ENCODE peak calls at places on chromosome 14, in four cellular contexts. One of them, this sample, is unnamed.

GRCh38 chr14:105453847-105454246 is 20.8 kb upstream of the CRIP2 start:
- DNase-seq in GM12878: no peak
- DNase-seq in HepG2: no peak
- DNase-seq in K562: no peak
- DNase-seq in this sample: no peak

GRCh38 chr14:52268191-52269061 is 928 bp downstream of the PTGDR start:
- DNase-seq in HepG2: no peak
- DNase-seq in GM12878: no peak
- DNase-seq in K562: no peak
- DNase-seq in this sample: peak

GRCh38 chr14:79841433-79841832 is 369.9 kb downstream of the DIO2 start:
- DNase-seq in GM12878: no peak
- DNase-seq in K562: no peak
- DNase-seq in HepG2: no peak
- DNase-seq in this sample: no peak

GRCh38 chr14:78162202-78162601 is 8.0 kb upstream of the NRXN3 start:
- DNase-seq in GM12878: no peak
- DNase-seq in K562: no peak
- DNase-seq in HepG2: no peak
- DNase-seq in this sample: no peak

GRCh38 chr14:103444837-103445524 is 59.8 kb downstream of the MARK3 start:
- DNase-seq in K562: peak
- DNase-seq in HepG2: no peak
- DNase-seq in GM12878: no peak
- DNase-seq in this sample: no peak

GRCh38 chr14:75610839-75611238 is 32.4 kb downstream of the FLVCR2 start:
- DNase-seq in GM12878: no peak
- DNase-seq in HepG2: no peak
- DNase-seq in K562: no peak
- DNase-seq in this sample: no peak

GRCh38 chr14:104726600-104727451 is 2.8 kb downstream of the ADSS1 start:
- DNase-seq in K562: no peak
- DNase-seq in HepG2: peak
- DNase-seq in GM12878: no peak
- DNase-seq in this sample: no peak

GRCh38 chr14:103391048-103391447 is 5.8 kb downstream of the MARK3 start:
- DNase-seq in HepG2: peak
- DNase-seq in K562: no peak
- DNase-seq in GM12878: no peak
- DNase-seq in this sample: no peak

GRCh38 chr14:76717508-76717907 is 43.8 kb upstream of the VASH1 start:
- DNase-seq in GM12878: no peak
- DNase-seq in K562: no peak
- DNase-seq in HepG2: no peak
- DNase-seq in this sample: no peak

GRCh38 chr14:102795060-102795925 is 18.0 kb downstream of the TRAF3 start:
- DNase-seq in K562: no peak
- DNase-seq in HepG2: peak
- DNase-seq in GM12878: no peak
- DNase-seq in this sample: no peak

DNA sequence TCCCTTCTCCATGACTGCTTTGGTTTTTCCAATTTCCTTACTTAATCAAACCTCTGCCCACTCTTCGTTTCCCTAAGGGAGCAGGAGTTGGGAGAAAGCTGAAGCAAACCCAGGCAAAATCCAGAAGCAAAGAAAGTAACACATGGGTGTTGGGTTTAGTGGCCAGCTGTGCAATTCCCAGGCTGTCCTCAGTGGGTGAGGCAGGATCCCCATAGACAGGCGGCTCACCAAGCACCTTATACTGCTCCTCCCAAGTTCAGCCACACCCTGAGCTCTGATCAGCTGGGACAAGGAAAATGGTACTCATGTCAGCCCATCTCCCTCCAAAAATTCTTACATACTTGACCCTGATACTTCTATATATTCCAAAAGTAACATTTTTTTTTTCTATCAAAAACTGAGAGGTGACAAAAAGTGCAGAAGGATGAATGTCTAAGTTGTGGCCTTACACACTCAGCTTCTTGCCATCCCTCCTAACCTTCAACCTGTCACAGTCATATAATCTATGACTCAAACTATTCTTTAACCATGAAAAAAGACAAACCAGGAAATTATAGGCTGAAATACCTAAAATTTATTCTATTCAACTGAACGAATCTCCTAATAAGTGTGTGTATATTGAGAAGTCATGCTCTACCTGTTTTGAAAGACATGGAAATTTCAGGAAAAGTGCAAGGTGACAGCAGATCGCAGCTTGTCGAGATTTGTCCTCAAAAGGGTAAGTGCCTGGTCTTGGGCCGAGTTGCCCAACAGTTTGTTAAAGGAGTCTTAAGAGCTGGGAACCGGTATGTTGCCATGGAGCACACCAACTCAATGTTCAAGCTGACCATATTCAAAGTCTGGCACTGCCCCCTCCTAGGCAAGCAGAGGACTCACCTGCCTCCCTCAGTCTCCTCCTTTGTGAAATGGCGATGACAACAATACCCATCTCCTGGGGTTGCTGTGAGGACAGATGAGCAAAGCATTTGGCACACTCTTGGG is 17.6 kb upstream of the ZFP36L1 start:
- DNase-seq in K562: no peak
- DNase-seq in GM12878: no peak
- DNase-seq in HepG2: no peak
- DNase-seq in this sample: no peak
- TF ChIP-seq CREM in K562: no peak
- TF ChIP-seq CREM in GM12878: no peak
- TF ChIP-seq CREM in HepG2: no peak
- TF ChIP-seq CREM in this sample: no peak

DNA sequence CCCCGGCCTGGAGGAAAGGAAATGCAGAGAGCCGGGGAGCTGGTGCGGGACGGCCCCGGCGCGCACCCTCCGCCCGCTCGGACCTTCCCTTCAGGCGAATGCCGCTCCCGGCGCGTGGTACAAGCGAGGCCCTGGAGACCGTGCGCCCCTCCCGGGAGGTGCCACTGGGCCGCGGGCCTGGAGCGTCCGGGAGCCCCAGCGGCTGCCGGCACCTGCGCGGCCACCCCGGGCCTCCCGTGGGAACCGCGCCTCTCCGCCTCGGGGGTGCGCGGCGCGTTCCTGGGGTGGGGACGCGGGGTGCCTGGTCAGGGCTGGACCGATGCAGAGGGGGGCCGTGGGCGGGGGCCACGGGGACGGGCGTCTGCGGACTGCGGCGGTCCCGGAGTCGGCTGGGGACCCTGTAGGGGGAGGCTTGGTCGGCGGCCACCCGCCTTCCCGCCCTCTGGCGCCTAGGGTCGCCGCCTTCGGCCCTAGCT is 518 bp downstream of the PAPLN start:
- DNase-seq in K562: no peak
- DNase-seq in GM12878: no peak
- DNase-seq in HepG2: no peak
- DNase-seq in this sample: peak
- TF ChIP-seq CREM in K562: no peak
- TF ChIP-seq CREM in GM12878: no peak
- TF ChIP-seq CREM in HepG2: no peak
- TF ChIP-seq CREM in this sample: no peak

DNA sequence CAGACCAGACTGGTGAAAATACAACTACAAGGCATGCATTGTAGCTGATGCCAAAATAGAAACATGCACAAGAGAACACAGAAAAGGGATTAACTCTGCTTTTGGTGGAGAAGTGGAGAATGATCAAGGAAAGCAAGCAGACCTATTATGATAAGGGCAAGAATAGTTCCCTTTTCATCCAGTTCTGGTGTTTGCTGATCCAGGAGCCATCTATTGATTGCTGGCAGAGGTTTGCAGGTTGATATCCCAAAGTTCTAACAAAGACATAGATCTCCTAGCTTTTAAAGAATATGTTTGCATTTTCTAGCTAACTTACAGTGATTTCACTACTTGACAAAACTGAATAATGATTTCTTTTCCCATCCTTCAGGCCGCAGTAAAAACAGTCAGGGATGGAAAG is 166.2 kb upstream of the CDKN3 start:
- DNase-seq in HepG2: no peak
- DNase-seq in GM12878: no peak
- DNase-seq in K562: no peak
- DNase-seq in this sample: no peak
- TF ChIP-seq CREM in HepG2: no peak
- TF ChIP-seq CREM in GM12878: no peak
- TF ChIP-seq CREM in K562: no peak
- TF ChIP-seq CREM in this sample: no peak

GRCh38 chr14:89747146-89747545 is 207.4 kb downstream of the EFCAB11 start:
- DNase-seq in K562: no peak
- DNase-seq in GM12878: no peak
- DNase-seq in HepG2: no peak
- DNase-seq in this sample: no peak
- TF ChIP-seq CREM in K562: no peak
- TF ChIP-seq CREM in GM12878: no peak
- TF ChIP-seq CREM in HepG2: no peak
- TF ChIP-seq CREM in this sample: no peak

DNA sequence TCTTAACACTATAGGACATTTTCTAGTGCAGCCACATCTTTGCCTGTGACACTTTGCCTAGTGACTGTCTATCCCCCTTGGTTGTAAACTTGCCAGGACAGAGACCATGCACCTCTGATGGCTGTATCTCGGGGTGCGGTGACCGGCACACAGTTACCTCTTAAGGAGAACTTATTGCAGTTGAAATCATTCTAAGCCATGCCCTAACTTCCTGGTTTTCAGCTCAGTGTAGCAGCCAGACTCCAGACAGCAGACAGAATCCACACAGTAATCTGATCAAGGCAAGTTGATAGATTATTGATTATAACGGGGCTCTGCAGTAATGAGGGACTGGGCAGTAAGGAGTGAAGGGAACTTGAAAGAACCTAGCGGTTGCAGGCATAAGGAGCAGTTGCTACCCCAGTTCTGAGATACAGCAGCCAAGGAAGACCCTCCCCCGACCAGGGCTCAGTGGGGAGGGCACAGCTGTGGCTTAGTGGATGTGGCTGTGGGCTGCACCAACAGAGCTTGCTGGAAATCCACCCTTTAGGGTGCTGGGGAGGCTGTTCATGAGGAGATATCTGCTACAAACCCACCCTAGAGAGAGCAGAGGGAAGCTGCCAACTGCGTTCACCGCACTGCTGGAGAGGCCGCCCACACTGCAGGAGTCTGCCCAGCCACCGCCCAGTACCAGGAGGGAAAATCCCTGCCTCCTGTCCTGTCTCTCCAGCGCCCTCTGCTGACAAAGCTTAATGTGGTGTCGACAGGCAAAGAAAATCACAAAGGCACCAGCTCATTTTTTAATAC is 58.2 kb upstream of the BEGAIN start:
- DNase-seq in K562: peak
- DNase-seq in HepG2: peak
- DNase-seq in GM12878: peak
- DNase-seq in this sample: peak
- TF ChIP-seq CREM in K562: peak
- TF ChIP-seq CREM in HepG2: no peak
- TF ChIP-seq CREM in GM12878: no peak
- TF ChIP-seq CREM in this sample: no peak

GRCh38 chr14:96069421-96069820 is 30.3 kb downstream of the C14orf132 start:
- DNase-seq in K562: no peak
- DNase-seq in HepG2: no peak
- DNase-seq in GM12878: no peak
- DNase-seq in this sample: no peak
- TF ChIP-seq CREM in K562: no peak
- TF ChIP-seq CREM in HepG2: no peak
- TF ChIP-seq CREM in GM12878: no peak
- TF ChIP-seq CREM in this sample: no peak

GRCh38 chr14:71320734-71321555 is 413.7 kb downstream of the PCNX1 start:
- DNase-seq in HepG2: no peak
- DNase-seq in K562: peak
- DNase-seq in GM12878: no peak
- DNase-seq in this sample: peak

GRCh38 chr14:71324767-71325272 is 417.6 kb downstream of the PCNX1 start:
- DNase-seq in HepG2: no peak
- DNase-seq in K562: no peak
- DNase-seq in GM12878: peak
- DNase-seq in this sample: no peak

GRCh38 chr14:71321556-71322315 is 414.5 kb downstream of the PCNX1 start:
- DNase-seq in HepG2: peak
- DNase-seq in GM12878: no peak
- DNase-seq in K562: no peak
- DNase-seq in this sample: no peak

GRCh38 chr14:71320107-71320733 is 413.0 kb downstream of the PCNX1 start:
- DNase-seq in K562: peak
- DNase-seq in HepG2: peak
- DNase-seq in GM12878: peak
- DNase-seq in this sample: peak

DNA sequence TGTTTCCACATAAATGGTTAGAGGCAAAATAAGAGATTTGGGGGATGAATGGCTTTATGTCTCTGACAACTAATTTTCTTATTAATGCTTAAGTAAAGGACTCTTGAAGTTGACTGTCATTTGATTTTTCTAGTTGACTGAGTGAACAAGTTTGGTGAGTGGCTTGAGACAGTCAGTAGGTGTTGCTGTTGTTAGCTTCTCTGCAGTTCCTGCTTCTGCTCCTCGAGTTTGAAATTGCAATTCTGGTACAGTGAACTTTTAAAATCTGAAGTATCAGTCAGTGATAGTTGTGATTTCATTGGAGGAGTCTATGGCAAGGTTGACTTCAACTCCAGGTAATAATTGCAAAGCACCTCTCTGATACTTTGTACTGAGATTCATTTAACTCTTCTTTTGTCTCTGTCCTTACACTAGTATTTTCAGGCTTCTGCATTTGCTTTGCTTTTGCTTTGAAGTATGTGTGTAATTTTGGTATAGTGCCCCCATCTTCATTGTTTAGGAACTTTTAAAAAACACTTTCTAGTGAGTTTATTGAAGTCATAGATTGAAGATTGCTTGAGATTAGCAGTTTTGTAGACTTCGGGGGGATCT is 415.5 kb downstream of the PCNX1 start:
- DNase-seq in GM12878: peak
- DNase-seq in HepG2: no peak
- DNase-seq in K562: no peak
- DNase-seq in this sample: no peak
- TF ChIP-seq CREM in GM12878: no peak
- TF ChIP-seq CREM in HepG2: no peak
- TF ChIP-seq CREM in K562: no peak
- TF ChIP-seq CREM in this sample: no peak